ENCODE peak calls at places on chromosomes 7 and 10, in five cellular contexts. One of them, this sample, is unnamed.

GRCh38 chr7:40866601-40867000 is 731.8 kb downstream of the SUGCT start:
- DNase-seq in heart right ventricle: peak; percentile 9
- DNase-seq in psoas muscle: no peak
- DNase-seq in lower lobe of right lung: no peak
- DNase-seq in coronary artery: no peak
- DNase-seq in this sample: no peak

GRCh38 chr7:131218727-131219128 is 108.9 kb upstream of the MKLN1 start:
- DNase-seq in heart right ventricle: no peak
- DNase-seq in psoas muscle: no peak
- DNase-seq in lower lobe of right lung: no peak
- DNase-seq in coronary artery: no peak
- DNase-seq in this sample: no peak

GRCh38 chr7:36348256-36348655 is 41.4 kb upstream of the ANLN start:
- DNase-seq in heart right ventricle: no peak
- DNase-seq in psoas muscle: no peak
- DNase-seq in lower lobe of right lung: no peak
- DNase-seq in coronary artery: no peak
- DNase-seq in this sample: no peak

GRCh38 chr10:29501692-29502091 is 133.1 kb downstream of the SVIL start:
- DNase-seq in heart right ventricle: no peak
- DNase-seq in psoas muscle: peak; percentile 2
- DNase-seq in lower lobe of right lung: no peak
- DNase-seq in coronary artery: no peak
- DNase-seq in this sample: no peak

GRCh38 chr10:45561952-45562351 is 110.6 kb downstream of the ZFAND4 start:
- DNase-seq in heart right ventricle: no peak
- DNase-seq in psoas muscle: no peak
- DNase-seq in lower lobe of right lung: no peak
- DNase-seq in coronary artery: no peak
- DNase-seq in this sample: no peak

GRCh38 chr7:45594780-45595535 is 20.8 kb downstream of the ADCY1 start:
- DNase-seq in heart right ventricle: no peak
- DNase-seq in psoas muscle: no peak
- DNase-seq in lower lobe of right lung: no peak
- DNase-seq in coronary artery: no peak
- DNase-seq in this sample: no peak

GRCh38 chr7:55127622-55128081 is 108.8 kb downstream of the EGFR start:
- DNase-seq in heart right ventricle: peak; percentile 45
- DNase-seq in psoas muscle: no peak
- DNase-seq in lower lobe of right lung: no peak
- DNase-seq in coronary artery: peak; percentile 85
- DNase-seq in this sample: peak; percentile 83

GRCh38 chr10:81013771-81014170 is 476.1 kb downstream of the SH2D4B start:
- DNase-seq in heart right ventricle: no peak
- DNase-seq in psoas muscle: no peak
- DNase-seq in lower lobe of right lung: no peak
- DNase-seq in coronary artery: no peak
- DNase-seq in this sample: peak; percentile 25

GRCh38 chr7:69367785-69368184 is 230.5 kb upstream of the AUTS2 start:
- DNase-seq in heart right ventricle: no peak
- DNase-seq in psoas muscle: no peak
- DNase-seq in lower lobe of right lung: no peak
- DNase-seq in coronary artery: no peak
- DNase-seq in this sample: no peak

GRCh38 chr7:147547252-147547897 is 1043.2 kb upstream of the C7orf33 start:
- DNase-seq in heart right ventricle: no peak
- DNase-seq in psoas muscle: no peak
- DNase-seq in lower lobe of right lung: no peak
- DNase-seq in coronary artery: no peak
- DNase-seq in this sample: no peak

GRCh38 chr10:3429651-3430050 is 257.1 kb upstream of the PITRM1 start:
- DNase-seq in heart right ventricle: no peak
- DNase-seq in psoas muscle: no peak
- DNase-seq in lower lobe of right lung: no peak
- DNase-seq in coronary artery: no peak
- DNase-seq in this sample: no peak

DNA sequence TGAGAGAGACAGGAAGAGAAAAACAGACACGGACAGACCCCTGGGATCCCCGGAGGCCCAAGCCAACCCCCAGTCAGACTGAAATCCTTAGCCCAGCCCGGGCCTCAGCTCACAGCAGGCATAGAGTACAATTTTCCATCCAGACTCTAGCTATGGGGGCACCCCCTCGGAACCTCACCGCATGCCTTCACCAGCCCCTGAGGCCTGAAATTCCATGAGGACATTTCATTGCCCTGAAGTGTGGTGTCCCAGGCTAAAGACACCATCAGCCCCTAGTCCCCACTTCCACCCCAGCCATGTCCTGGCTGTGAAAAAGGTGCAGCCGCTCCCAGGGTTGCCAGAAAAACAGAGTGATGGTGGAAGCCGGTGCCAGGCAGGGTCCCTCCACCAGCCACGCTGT is 23.5 kb downstream of the MYL10 start:
- DNase-seq in heart right ventricle: no peak
- DNase-seq in psoas muscle: no peak
- DNase-seq in lower lobe of right lung: no peak
- DNase-seq in coronary artery: no peak
- DNase-seq in this sample: no peak
- TF ChIP-seq CTCF in heart right ventricle: no peak
- TF ChIP-seq CTCF in psoas muscle: no peak
- TF ChIP-seq CTCF in lower lobe of right lung: no peak
- TF ChIP-seq CTCF in coronary artery: no peak
- TF ChIP-seq CTCF in this sample: no peak

DNA sequence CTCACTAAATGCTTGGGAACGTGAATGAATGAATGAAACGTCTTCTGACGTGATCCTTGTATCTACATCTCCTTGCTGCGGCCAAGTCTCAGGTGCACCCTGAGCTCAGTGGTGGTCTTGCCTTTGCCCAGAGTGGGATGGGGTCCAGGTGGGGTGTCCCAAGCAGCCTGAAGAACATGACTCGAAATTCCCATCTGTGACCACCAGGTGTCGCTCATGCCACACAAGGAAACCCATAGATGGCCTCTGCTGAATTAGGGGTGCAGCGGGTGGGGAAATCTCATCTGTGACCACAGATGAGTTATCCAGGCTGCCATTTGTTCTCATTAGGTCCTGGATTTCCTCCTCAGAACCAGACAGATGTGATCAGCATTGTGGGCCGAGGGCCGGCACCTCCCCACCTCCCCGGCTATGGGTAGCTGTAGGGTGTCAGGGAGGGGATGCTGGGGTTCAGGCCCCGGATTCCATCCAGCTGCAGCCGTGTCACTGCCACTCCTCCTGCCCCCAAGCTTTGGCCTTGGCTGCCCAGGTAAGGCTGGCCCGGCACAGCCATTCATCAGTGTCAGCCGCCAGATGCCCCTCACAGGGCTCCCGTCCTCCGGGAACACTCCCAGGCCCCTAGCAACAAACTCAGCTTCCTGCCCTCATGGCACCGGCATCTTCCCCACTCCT is 21.0 kb upstream of the GNA12 start:
- DNase-seq in heart right ventricle: peak; percentile 76
- DNase-seq in psoas muscle: peak; percentile 76
- DNase-seq in lower lobe of right lung: peak; percentile 67
- DNase-seq in coronary artery: no peak
- DNase-seq in this sample: peak; percentile 92
- TF ChIP-seq CTCF in heart right ventricle: peak; percentile 95
- TF ChIP-seq CTCF in psoas muscle: peak; percentile 89
- TF ChIP-seq CTCF in lower lobe of right lung: peak; percentile 89
- TF ChIP-seq CTCF in coronary artery: peak; percentile 90
- TF ChIP-seq CTCF in this sample: no peak

GRCh38 chr10:43196981-43197833 is 59.0 kb downstream of the CSGALNACT2 start:
- DNase-seq in heart right ventricle: peak; percentile 1
- DNase-seq in psoas muscle: peak; percentile 48
- DNase-seq in lower lobe of right lung: peak; percentile 35
- DNase-seq in coronary artery: peak; percentile 60
- DNase-seq in this sample: no peak
- TF ChIP-seq CTCF in heart right ventricle: no peak
- TF ChIP-seq CTCF in psoas muscle: no peak
- TF ChIP-seq CTCF in lower lobe of right lung: no peak
- TF ChIP-seq CTCF in coronary artery: no peak
- TF ChIP-seq CTCF in this sample: no peak

GRCh38 chr10:70364772-70365091 is 17.7 kb downstream of the LRRC20 start:
- DNase-seq in heart right ventricle: no peak
- DNase-seq in psoas muscle: no peak
- DNase-seq in lower lobe of right lung: no peak
- DNase-seq in coronary artery: no peak
- DNase-seq in this sample: no peak
- TF ChIP-seq CTCF in heart right ventricle: peak; percentile 31
- TF ChIP-seq CTCF in psoas muscle: no peak
- TF ChIP-seq CTCF in lower lobe of right lung: peak; percentile 19
- TF ChIP-seq CTCF in coronary artery: no peak
- TF ChIP-seq CTCF in this sample: no peak

DNA sequence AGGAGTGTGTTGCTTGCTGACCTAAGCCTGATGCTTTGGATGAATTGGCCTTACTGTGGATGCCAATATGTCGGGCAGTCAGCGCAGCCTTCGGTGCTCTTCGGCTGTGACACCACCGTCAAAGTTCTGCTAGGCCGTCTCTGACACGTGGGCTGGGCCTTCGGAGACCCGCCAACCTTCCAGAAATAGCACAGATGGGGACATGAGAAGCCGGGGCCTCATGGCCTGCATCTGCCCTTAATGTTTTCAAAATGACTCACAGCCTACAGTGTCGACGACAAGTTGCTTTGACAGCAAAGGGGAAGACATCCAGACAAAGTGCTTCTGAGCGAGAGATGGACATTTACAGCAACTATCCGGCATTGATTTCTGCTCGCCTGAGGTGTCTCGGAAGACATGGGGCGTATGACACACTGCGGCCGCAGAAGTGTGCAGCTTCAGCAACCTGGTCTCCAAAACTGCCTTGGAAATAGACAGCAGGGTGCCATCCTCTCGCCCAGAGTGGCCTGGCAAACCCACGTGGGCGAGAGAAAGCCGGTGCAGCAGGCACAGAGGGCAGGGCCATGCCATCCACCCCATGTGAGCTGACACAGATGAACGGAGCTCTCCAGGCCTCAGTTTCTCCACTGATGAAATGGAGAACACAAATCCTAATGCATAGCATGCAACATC is 94.0 kb upstream of the PPP2R2D start:
- DNase-seq in heart right ventricle: no peak
- DNase-seq in psoas muscle: no peak
- DNase-seq in lower lobe of right lung: no peak
- DNase-seq in coronary artery: peak; percentile 41
- DNase-seq in this sample: peak; percentile 56
- TF ChIP-seq CTCF in heart right ventricle: no peak
- TF ChIP-seq CTCF in psoas muscle: no peak
- TF ChIP-seq CTCF in lower lobe of right lung: no peak
- TF ChIP-seq CTCF in coronary artery: no peak
- TF ChIP-seq CTCF in this sample: no peak